ENCODE peak calls at places on chromosome 7, in eight cellular contexts. Z, B, P, F, T, K, Y and L are unnamed samples. For H3K4me1 and H3K27me3, the result is how much of the 10 kb centered on the place peaks cover.

GRCh38 chr7:120981888-120982615 is 6.5 kb upstream of the CPED1 start:
- DNase-seq in Z (peak), B (no peak), P (no peak), F (no peak), T (no peak), K (no peak), Y (no peak), L (no peak)

GRCh38 chr7:135205850-135206249 is 5.5 kb downstream of the WDR91 start:
- DNase-seq in Z (no peak), B (no peak), P (no peak), F (no peak), T (no peak), K (no peak), Y (no peak), L (no peak)

GRCh38 chr7:21338728-21339164 is 89.1 kb upstream of the SP4 start:
- DNase-seq in Z (no peak), B (no peak), P (no peak), F (peak), T (no peak), K (no peak), Y (no peak), L (no peak)

GRCh38 chr7:45229130-45229920 is 71.7 kb downstream of the RAMP3 start:
- DNase-seq in Z (no peak), B (no peak), P (no peak), F (no peak), T (no peak), K (no peak), Y (no peak), L (no peak)

GRCh38 chr7:2043316-2044039 is 189.3 kb downstream of the MAD1L1 start:
- DNase-seq in Z (no peak), B (no peak), P (peak), F (no peak), T (no peak), K (no peak), Y (no peak), L (no peak)

GRCh38 chr7:1674161-1675035 is 4.3 kb downstream of the ELFN1 start:
- DNase-seq in Z (no peak), B (no peak), P (peak), F (no peak), T (peak), K (no peak), Y (no peak), L (no peak)

GRCh38 chr7:151382079-151382885 is 27.6 kb downstream of the WDR86 start:
- DNase-seq in Z (no peak), B (no peak), P (peak), F (no peak), T (no peak), K (no peak), Y (no peak), L (no peak)

GRCh38 chr7:23594879-23595604 is 2.1 kb upstream of the CCDC126 start:
- DNase-seq in Z (no peak), B (peak), P (no peak), F (no peak), T (no peak), K (no peak), Y (no peak), L (no peak)

GRCh38 chr7:78777844-78778243 is 675.6 kb downstream of the MAGI2 start:
- DNase-seq in Z (peak), B (no peak), P (no peak), F (no peak), T (no peak), K (no peak), Y (no peak), L (no peak)

GRCh38 chr7:10685040-10685439 is 288.6 kb upstream of the PHF14 start:
- DNase-seq in Z (no peak), B (no peak), P (no peak), F (no peak), T (no peak), K (no peak), Y (no peak), L (no peak)

GRCh38 chr7:93997868-93998267 is 6.3 kb downstream of the BET1 start:
- DNase-seq in Z (no peak), B (no peak), P (no peak), F (no peak), T (no peak), K (no peak), Y (no peak), L (no peak)

GRCh38 chr7:123433665-123434064 is 100.7 kb downstream of the IQUB start:
- DNase-seq in Z (no peak), B (no peak), P (no peak), F (no peak), T (no peak), K (no peak), Y (no peak), L (no peak)

GRCh38 chr7:12257582-12257981 is 46.5 kb downstream of the TMEM106B start:
- DNase-seq in Z (peak), B (peak), P (no peak), F (peak), T (no peak), K (no peak), Y (no peak), L (no peak)

GRCh38 chr7:96120856-96121255 is 201.0 kb downstream of the SLC25A13 start:
- DNase-seq in Z (peak), B (no peak), P (no peak), F (peak), T (no peak), K (no peak), Y (no peak), L (no peak)

GRCh38 chr7:256981-257646 is 32.9 kb upstream of the FOXL3 start:
- DNase-seq in Z (no peak), B (no peak), P (peak), F (no peak), T (no peak), K (no peak), Y (no peak), L (no peak)

GRCh38 chr7:142097571-142097970 is 13.9 kb upstream of the MGAM2 start:
- DNase-seq in Z (no peak), B (peak), P (no peak), F (no peak), T (no peak), K (no peak), Y (no peak), L (no peak)

GRCh38 chr7:99930376-99930775 is 956 bp upstream of the GJC3 start:
- DNase-seq in Z (no peak), B (no peak), P (no peak), F (no peak), T (no peak), K (no peak), Y (no peak), L (no peak)

GRCh38 chr7:28961972-28962371 is 3.8 kb upstream of the TRIL start:
- DNase-seq in Z (no peak), B (no peak), P (no peak), F (no peak), T (no peak), K (no peak), Y (no peak), L (no peak)

GRCh38 chr7:85025312-85025756 is 161.5 kb downstream of the SEMA3D start:
- DNase-seq in Z (no peak), B (no peak), P (peak), F (peak), T (no peak), K (peak), Y (no peak), L (no peak)

GRCh38 chr7:44615149-44615611 is 8.8 kb downstream of the OGDH start:
- DNase-seq in Z (peak), B (peak), P (peak), F (peak), T (no peak), K (no peak), Y (no peak), L (no peak)

GRCh38 chr7:155815332-155816191 is 3.3 kb upstream of the SHH start:
- DNase-seq in Z (peak), B (no peak), P (peak), F (peak), T (peak), K (peak), Y (no peak), L (peak)

GRCh38 chr7:122364761-122365280 is 60.3 kb upstream of the FEZF1 start:
- DNase-seq in Z (no peak), B (no peak), P (no peak), F (peak), T (no peak), K (no peak), Y (no peak), L (no peak)

GRCh38 chr7:17007841-17008240 is 126.1 kb upstream of the AGR3 start:
- DNase-seq in Z (no peak), B (no peak), P (no peak), F (no peak), T (no peak), K (no peak), Y (no peak), L (no peak)

GRCh38 chr7:134705716-134706115 is 59.1 kb downstream of the BPGM start:
- DNase-seq in Z (no peak), B (no peak), P (no peak), F (no peak), T (no peak), K (no peak), Y (no peak), L (no peak)

GRCh38 chr7:2864999-2865670 is 21.0 kb upstream of the GNA12 start:
- DNase-seq in Z (peak), B (peak), P (no peak), F (peak), T (peak), K (peak), Y (peak), L (peak)

GRCh38 chr7:37448057-37448636 is 517 bp downstream of the ELMO1 start:
- DNase-seq in Z (peak), B (no peak), P (no peak), F (no peak), T (no peak), K (no peak), Y (no peak), L (no peak)

DNA sequence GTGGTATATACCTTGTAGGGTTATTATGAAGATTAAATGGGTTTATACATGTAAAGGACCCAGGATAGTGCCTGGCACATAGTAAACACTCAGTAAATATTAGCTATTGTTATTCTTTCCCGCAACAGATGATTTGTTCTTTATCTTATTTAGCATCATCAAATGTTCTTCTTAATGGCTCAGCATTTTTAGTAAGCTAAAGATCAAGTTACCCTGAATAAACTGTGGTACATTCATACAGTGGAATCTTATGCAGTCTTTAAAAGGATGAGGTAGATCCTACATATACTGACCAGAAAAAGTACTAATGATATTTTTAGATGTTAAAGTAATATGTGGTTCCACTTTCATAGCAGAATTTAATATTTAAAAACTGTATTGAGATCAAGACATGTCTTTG is 65.4 kb downstream of the ST7 start:
- DNase-seq in Z (no peak), B (no peak), P (no peak), F (no peak), T (no peak), K (no peak), Y (no peak), L (no peak)
- H3K4me1 ChIP-seq in Z (under half), B (under half), P (under half), F (under half), T (under half), K (under half), Y (under half), L (under half)

GRCh38 chr7:20199015-20199737 is 18.0 kb downstream of the MACC1 start:
- DNase-seq in Z (peak), B (no peak), P (peak), F (peak), T (no peak), K (no peak), Y (no peak), L (no peak)
- H3K4me3 ChIP-seq in Z (peak), B (no peak), P (no peak), F (no peak), T (no peak), K (no peak), Y (no peak), L (no peak)

DNA sequence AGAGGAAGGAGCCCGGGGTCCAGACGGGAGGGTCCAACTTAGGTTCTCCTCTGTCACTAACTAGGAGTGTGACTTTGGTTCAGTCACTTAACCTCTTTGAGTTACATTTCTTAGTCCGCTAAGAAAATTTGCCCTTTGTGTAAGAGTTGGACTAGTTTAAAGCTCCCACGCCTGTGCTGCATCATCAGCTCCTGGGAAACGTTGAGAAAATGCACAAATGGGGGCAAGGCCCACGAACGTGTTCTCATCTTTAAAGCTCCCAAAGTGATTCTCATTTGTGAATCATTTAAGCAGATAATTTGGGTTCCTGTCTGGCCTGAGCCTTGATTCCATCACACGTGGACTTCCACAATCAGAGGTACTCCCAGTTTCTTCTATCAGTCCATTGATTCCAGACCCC is 6.3 kb downstream of the ZNF467 start:
- DNase-seq in Z (no peak), B (no peak), P (no peak), F (no peak), T (no peak), K (no peak), Y (no peak), L (no peak)
- H3K27me3 ChIP-seq in Z (under half), B (under half), P (under half), F (under half), T (half or more), K (under half), Y (under half), L (under half)

GRCh38 chr7:36153571-36154097 is 580 bp downstream of the EEPD1 start:
- DNase-seq in Z (peak), B (no peak), P (no peak), F (no peak), T (no peak), K (peak), Y (no peak), L (peak)

GRCh38 chr7:36158321-36158605 is 5.2 kb downstream of the EEPD1 start:
- DNase-seq in Z (no peak), B (no peak), P (no peak), F (no peak), T (no peak), K (no peak), Y (no peak), L (peak)

GRCh38 chr7:36157506-36158320 is 4.7 kb downstream of the EEPD1 start:
- DNase-seq in Z (no peak), B (peak), P (no peak), F (no peak), T (no peak), K (no peak), Y (peak), L (no peak)

GRCh38 chr7:36154255-36155212 is 1.5 kb downstream of the EEPD1 start:
- DNase-seq in Z (peak), B (no peak), P (no peak), F (no peak), T (no peak), K (no peak), Y (no peak), L (no peak)

GRCh38 chr7:36155811-36156361 is 2.8 kb downstream of the EEPD1 start:
- DNase-seq in Z (peak), B (no peak), P (no peak), F (no peak), T (peak), K (peak), Y (no peak), L (no peak)
- H3K4me1 ChIP-seq in Z (under half), B (half or more), P (under half), F (under half), T (under half), K (under half), Y (under half), L (under half)

DNA sequence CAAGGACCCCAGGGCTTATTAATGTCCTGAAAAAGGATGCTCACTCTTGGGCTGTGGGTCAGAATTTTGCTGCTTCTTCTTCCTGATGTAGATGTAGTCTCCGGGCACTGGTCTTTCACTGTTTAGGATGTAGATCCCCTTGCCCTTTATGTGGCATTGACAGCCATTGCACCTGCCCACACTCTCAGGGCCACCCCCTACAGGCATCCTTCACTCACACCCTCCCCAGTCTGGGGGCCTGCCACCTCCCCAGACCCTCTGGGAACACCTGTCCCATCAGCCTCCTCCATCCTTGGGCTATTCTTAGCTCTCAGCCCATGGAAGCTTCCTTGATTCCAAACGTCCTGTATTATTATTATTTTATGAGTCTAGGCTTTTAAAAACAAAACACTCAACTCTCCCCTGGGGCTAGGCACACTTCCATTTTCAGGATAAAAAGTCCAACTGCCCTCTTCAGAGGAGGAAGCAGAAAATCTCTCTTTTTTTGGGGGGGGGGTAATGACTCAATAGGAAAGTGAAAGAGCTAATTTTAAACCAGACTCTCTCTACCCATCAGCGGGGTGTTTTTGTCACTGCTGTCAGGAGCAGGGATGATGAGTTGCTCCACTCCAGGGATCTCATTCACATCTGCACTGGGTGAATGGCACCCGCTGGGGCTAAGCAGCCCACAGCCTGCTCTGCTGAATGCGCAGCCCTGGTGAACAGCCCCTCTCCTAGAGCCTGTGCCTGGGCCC is 11.5 kb upstream of the KLRG2 start:
- DNase-seq in Z (no peak), B (no peak), P (no peak), F (no peak), T (no peak), K (no peak), Y (no peak), L (no peak)
- H3K4me3 ChIP-seq in Z (no peak), B (no peak), P (no peak), F (no peak), T (no peak), K (no peak), Y (no peak), L (no peak)

GRCh38 chr7:101306307-101306706 is 15.3 kb downstream of the IFT22 start:
- DNase-seq in Z (no peak), B (no peak), P (no peak), F (no peak), T (no peak), K (no peak), Y (no peak), L (no peak)

GRCh38 chr7:101303102-101303701 is 18.4 kb downstream of the IFT22 start:
- DNase-seq in Z (peak), B (no peak), P (no peak), F (no peak), T (no peak), K (no peak), Y (no peak), L (no peak)

GRCh38 chr7:101299511-101300464 is 21.8 kb downstream of the IFT22 start:
- DNase-seq in Z (no peak), B (no peak), P (no peak), F (no peak), T (no peak), K (no peak), Y (no peak), L (no peak)

GRCh38 chr7:101302641-101303101 is 18.9 kb downstream of the IFT22 start:
- DNase-seq in Z (no peak), B (no peak), P (no peak), F (no peak), T (no peak), K (no peak), Y (no peak), L (no peak)

DNA sequence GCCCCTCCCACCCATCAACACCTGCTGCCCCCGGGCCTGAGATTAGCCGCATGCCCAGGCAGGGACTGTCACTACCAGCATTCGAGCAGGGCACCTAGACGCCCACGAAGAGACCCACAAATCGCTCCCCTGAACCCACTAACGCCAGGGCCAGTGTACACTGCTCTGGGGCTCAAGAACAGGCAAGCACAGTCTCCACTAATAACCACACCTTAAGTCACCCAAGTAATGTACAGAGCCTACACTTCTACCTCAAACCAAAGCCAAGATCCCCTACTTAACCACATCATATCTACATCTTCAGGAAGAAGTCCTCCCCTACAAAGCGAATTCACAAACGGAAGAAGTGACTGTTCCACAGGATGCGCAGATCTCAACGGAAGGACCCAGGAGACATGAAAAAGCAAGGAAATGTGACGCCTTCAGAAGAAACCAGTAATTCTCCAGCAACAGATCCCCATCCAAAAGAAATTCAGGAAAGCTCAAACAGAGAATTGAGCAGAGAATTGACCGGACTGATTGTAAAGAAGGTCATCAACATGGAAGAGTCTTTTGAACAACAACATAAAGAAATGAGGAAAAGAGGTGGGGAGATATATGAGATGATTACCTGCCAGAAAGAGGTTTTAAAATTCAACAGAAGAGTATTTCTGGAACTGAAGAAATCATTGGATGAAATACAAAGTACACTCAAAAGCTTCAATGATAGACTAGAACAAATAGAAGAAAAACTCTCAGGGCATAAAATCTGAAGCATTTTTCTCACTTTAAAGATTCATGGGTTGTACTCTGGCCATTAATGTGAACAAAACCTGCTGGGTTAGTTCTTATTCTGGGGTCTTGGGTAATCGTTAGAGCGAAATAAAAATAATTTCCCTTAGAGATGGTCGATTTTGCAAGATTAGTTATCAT is 20.9 kb downstream of the IFT22 start:
- DNase-seq in Z (no peak), B (no peak), P (no peak), F (no peak), T (no peak), K (no peak), Y (no peak), L (no peak)
- H3K27me3 ChIP-seq in Z (half or more), B (under half), P (under half), F (half or more), T (half or more), K (under half), Y (under half), L (under half)

GRCh38 chr7:117590191-117590590 is 110.4 kb downstream of the CFTR start:
- DNase-seq in Z (no peak), B (no peak), P (no peak), F (no peak), T (no peak), K (no peak), Y (no peak), L (no peak)
- H3K4me1 ChIP-seq in Z (under half), B (under half), P (under half), F (under half), T (under half), K (under half), Y (under half), L (under half)